ENCODE peak calls at places on chromosomes 6 and 20, in nine cellular contexts. I, C, B, J, W, X, R, F and G are unnamed samples. For H3K9me3, the result is how much of the 10 kb centered on the place peaks cover.

GRCh38 chr6:71139249-71139648 is 149.4 kb upstream of the OGFRL1 start:
- DNase-seq in I (no peak), C (peak), B (no peak), J (no peak), W (no peak), X (no peak), R (no peak), F (peak), G (no peak)

GRCh38 chr6:157364705-157365104 is 16.3 kb upstream of the ZDHHC14 start:
- DNase-seq in I (no peak), C (no peak), B (no peak), J (no peak), W (no peak), X (no peak), R (no peak), F (peak), G (no peak)

GRCh38 chr20:18676366-18676765 is 88.5 kb downstream of the DTD1 start:
- DNase-seq in I (no peak), C (no peak), B (no peak), J (no peak), W (no peak), X (no peak), R (no peak), F (no peak), G (no peak)

GRCh38 chr6:139522471-139523220 is 148.2 kb upstream of the CITED2 start:
- DNase-seq in I (no peak), C (no peak), B (no peak), J (no peak), W (no peak), X (no peak), R (no peak), F (peak), G (no peak)

GRCh38 chr20:52972965-52973819 is 1.0 kb downstream of the TSHZ2 start:
- DNase-seq in I (no peak), C (no peak), B (peak), J (peak), W (no peak), X (no peak), R (no peak), F (peak), G (peak)

GRCh38 chr6:33297956-33298772 is 578 bp downstream of the RGL2 start:
- DNase-seq in I (peak), C (peak), B (peak), J (peak), W (peak), X (peak), R (peak), F (peak), G (peak)

GRCh38 chr6:52523363-52524207 is 53.3 kb downstream of the TRAM2 start:
- DNase-seq in I (no peak), C (no peak), B (no peak), J (no peak), W (no peak), X (no peak), R (no peak), F (no peak), G (no peak)

GRCh38 chr20:8718214-8718613 is 350.7 kb upstream of the PLCB4 start:
- DNase-seq in I (no peak), C (no peak), B (no peak), J (no peak), W (no peak), X (no peak), R (no peak), F (no peak), G (no peak)

GRCh38 chr6:118748311-118749062 is 97.1 kb upstream of the CEP85L start:
- DNase-seq in I (no peak), C (peak), B (no peak), J (no peak), W (no peak), X (no peak), R (peak), F (peak), G (no peak)

GRCh38 chr6:139519571-139520031 is 145.2 kb upstream of the CITED2 start:
- DNase-seq in I (no peak), C (peak), B (no peak), J (no peak), W (no peak), X (no peak), R (no peak), F (peak), G (no peak)

GRCh38 chr6:111591370-111591900 is 14.2 kb downstream of the TRAF3IP2 start:
- DNase-seq in I (no peak), C (peak), B (peak), J (no peak), W (peak), X (no peak), R (no peak), F (peak), G (no peak)

GRCh38 chr6:90719321-90720195 is 132.7 kb upstream of the MAP3K7 start:
- DNase-seq in I (no peak), C (no peak), B (no peak), J (no peak), W (no peak), X (no peak), R (no peak), F (no peak), G (no peak)

GRCh38 chr6:134041093-134041492 is 11.3 kb downstream of the SLC2A12 start:
- DNase-seq in I (no peak), C (peak), B (no peak), J (no peak), W (no peak), X (no peak), R (no peak), F (peak), G (no peak)

GRCh38 chr20:19121463-19121862 is 91.0 kb upstream of the SLC24A3 start:
- DNase-seq in I (no peak), C (no peak), B (no peak), J (no peak), W (peak), X (no peak), R (no peak), F (no peak), G (no peak)

GRCh38 chr20:53922901-53923314 is 147.5 kb downstream of the BCAS1 start:
- DNase-seq in I (no peak), C (no peak), B (no peak), J (no peak), W (peak), X (no peak), R (no peak), F (peak), G (no peak)

GRCh38 chr6:33607126-33607783 is 13.9 kb upstream of the ITPR3 start:
- DNase-seq in I (no peak), C (no peak), B (no peak), J (no peak), W (no peak), X (no peak), R (no peak), F (no peak), G (no peak)

GRCh38 chr6:128064540-128064895 is 163.7 kb upstream of the THEMIS start:
- DNase-seq in I (no peak), C (peak), B (no peak), J (no peak), W (no peak), X (no peak), R (no peak), F (no peak), G (no peak)

GRCh38 chr6:128063850-128064539 is 163.1 kb upstream of the THEMIS start:
- DNase-seq in I (no peak), C (no peak), B (no peak), J (no peak), W (no peak), X (no peak), R (no peak), F (no peak), G (no peak)

GRCh38 chr6:128067446-128068109 is 166.7 kb upstream of the THEMIS start:
- DNase-seq in I (no peak), C (no peak), B (no peak), J (no peak), W (no peak), X (no peak), R (no peak), F (no peak), G (no peak)

GRCh38 chr6:128065072-128065471 is 164.2 kb upstream of the THEMIS start:
- DNase-seq in I (no peak), C (peak), B (no peak), J (no peak), W (no peak), X (no peak), R (no peak), F (no peak), G (no peak)

DNA sequence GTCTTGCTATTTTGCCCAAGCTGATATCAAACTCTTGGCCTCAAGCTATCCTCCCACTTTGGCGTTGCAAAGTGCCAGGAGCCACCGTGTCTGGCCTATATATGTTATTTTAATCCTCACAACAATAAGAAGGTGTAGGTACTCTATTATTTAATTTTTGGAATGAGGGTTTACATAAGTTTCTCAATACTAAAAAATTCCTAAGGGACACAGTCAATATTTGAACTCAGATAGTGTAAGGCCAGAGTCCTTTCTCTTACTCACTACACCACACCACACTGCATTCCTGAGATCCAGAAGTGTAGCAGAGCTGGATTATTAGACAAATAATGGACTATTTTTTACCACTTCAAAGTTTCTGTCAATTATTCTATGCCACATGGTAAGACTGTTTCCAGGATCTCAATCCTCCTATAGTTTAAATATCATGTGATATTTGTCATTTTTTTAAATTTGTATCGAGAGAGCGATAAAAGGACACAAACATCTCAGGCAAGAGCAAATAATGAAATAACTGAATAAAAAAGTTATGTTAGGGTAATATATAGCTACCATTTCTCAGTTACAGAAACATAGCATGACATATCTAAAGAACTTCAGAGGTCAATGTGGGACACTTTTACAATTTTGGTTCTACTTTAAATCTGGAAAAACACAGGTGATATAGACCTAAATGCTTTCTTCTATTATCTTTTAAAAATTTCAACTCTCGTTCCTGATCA is 162.2 kb upstream of the THEMIS start:
- DNase-seq in I (no peak), C (peak), B (no peak), J (no peak), W (peak), X (no peak), R (no peak), F (peak), G (no peak)
- H3K9me3 ChIP-seq in I (under half), C (under half), B (under half), J (under half), W (under half), X (under half), R (under half), F (under half), G (under half)

GRCh38 chr20:30487947-30488926 is 769.2 kb upstream of the DEFB115 start:
- DNase-seq in I (no peak), C (no peak), B (no peak), J (no peak), W (no peak), X (no peak), R (no peak), F (no peak), G (no peak)

GRCh38 chr20:30486103-30486478 is 771.4 kb upstream of the DEFB115 start:
- DNase-seq in I (no peak), C (no peak), B (no peak), J (no peak), W (no peak), X (no peak), R (no peak), F (no peak), G (no peak)

GRCh38 chr20:30485331-30486102 is 771.9 kb upstream of the DEFB115 start:
- DNase-seq in I (no peak), C (no peak), B (no peak), J (no peak), W (no peak), X (no peak), R (no peak), F (no peak), G (no peak)

GRCh38 chr20:30484009-30484748 is 773.3 kb upstream of the DEFB115 start:
- DNase-seq in I (no peak), C (no peak), B (no peak), J (no peak), W (no peak), X (no peak), R (no peak), F (no peak), G (no peak)

GRCh38 chr20:30484749-30485070 is 772.8 kb upstream of the DEFB115 start:
- DNase-seq in I (no peak), C (no peak), B (no peak), J (no peak), W (no peak), X (no peak), R (no peak), F (no peak), G (no peak)
- H3K9me3 ChIP-seq in I (under half), C (under half), B (under half), J (under half), W (under half), X (under half), R (under half), F (under half), G (under half)

DNA sequence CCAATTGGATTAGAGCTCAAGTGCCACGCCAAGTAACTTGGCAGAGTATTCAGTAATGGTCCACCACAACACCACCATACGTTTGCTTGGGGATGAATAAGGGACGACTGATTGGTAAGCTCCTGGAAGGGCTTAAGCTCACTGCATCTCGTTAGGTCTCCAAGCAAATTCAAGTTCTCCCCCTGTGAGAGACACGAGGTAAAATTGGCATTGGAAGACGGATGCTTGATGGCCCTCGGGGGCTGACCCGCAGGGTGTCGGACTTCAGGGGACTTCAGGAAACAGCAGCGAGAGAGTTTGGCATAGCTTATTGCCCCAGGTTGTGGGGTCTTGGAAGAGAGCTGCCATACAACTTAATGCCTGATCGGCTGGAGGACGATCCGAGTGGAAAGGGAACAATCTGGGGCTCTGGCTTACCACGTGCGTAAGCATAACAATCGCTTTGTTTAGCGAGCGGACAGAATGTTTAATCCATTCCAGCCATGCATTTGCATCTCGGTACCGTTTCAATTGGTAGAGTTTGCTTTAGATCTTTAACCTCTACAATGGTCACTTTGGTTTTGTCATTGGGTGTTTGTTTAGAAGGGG is 4.8 kb upstream of the ZNFX1 start:
- DNase-seq in I (no peak), C (no peak), B (no peak), J (no peak), W (no peak), X (no peak), R (no peak), F (no peak), G (no peak)
- H3K9me3 ChIP-seq in I (half or more), C (under half), B (under half), J (half or more), W (under half), X (half or more), R (half or more), F (under half), G (half or more)

GRCh38 chr6:168581706-168582105 is 140.7 kb downstream of the SMOC2 start:
- DNase-seq in I (no peak), C (no peak), B (no peak), J (no peak), W (no peak), X (no peak), R (no peak), F (no peak), G (no peak)

GRCh38 chr6:168583821-168584220 is 142.8 kb downstream of the SMOC2 start:
- DNase-seq in I (no peak), C (no peak), B (no peak), J (no peak), W (no peak), X (no peak), R (no peak), F (no peak), G (no peak)

GRCh38 chr6:168581236-168581635 is 140.3 kb downstream of the SMOC2 start:
- DNase-seq in I (no peak), C (no peak), B (no peak), J (no peak), W (no peak), X (no peak), R (no peak), F (no peak), G (no peak)

GRCh38 chr6:168583126-168583525 is 142.1 kb downstream of the SMOC2 start:
- DNase-seq in I (no peak), C (no peak), B (no peak), J (no peak), W (no peak), X (no peak), R (no peak), F (no peak), G (no peak)

GRCh38 chr6:168582581-168582981 is 141.6 kb downstream of the SMOC2 start:
- DNase-seq in I (no peak), C (no peak), B (no peak), J (no peak), W (no peak), X (no peak), R (no peak), F (no peak), G (no peak)
- H3K9me3 ChIP-seq in I (under half), C (under half), B (under half), J (under half), W (under half), X (under half), R (under half), F (under half), G (under half)

GRCh38 chr6:81801489-81801888 is 49.0 kb upstream of the TENT5A start:
- DNase-seq in I (no peak), C (no peak), B (no peak), J (no peak), W (no peak), X (no peak), R (no peak), F (no peak), G (no peak)
- H3K9me3 ChIP-seq in I (under half), C (under half), B (under half), J (under half), W (under half), X (under half), R (under half), F (under half), G (under half)

GRCh38 chr20:25723975-25724374 is 27.3 kb upstream of the ZNF337 start:
- DNase-seq in I (no peak), C (no peak), B (no peak), J (no peak), W (no peak), X (no peak), R (no peak), F (no peak), G (no peak)
- H3K9me3 ChIP-seq in I (under half), C (under half), B (under half), J (under half), W (under half), X (under half), R (under half), F (under half), G (under half)

DNA sequence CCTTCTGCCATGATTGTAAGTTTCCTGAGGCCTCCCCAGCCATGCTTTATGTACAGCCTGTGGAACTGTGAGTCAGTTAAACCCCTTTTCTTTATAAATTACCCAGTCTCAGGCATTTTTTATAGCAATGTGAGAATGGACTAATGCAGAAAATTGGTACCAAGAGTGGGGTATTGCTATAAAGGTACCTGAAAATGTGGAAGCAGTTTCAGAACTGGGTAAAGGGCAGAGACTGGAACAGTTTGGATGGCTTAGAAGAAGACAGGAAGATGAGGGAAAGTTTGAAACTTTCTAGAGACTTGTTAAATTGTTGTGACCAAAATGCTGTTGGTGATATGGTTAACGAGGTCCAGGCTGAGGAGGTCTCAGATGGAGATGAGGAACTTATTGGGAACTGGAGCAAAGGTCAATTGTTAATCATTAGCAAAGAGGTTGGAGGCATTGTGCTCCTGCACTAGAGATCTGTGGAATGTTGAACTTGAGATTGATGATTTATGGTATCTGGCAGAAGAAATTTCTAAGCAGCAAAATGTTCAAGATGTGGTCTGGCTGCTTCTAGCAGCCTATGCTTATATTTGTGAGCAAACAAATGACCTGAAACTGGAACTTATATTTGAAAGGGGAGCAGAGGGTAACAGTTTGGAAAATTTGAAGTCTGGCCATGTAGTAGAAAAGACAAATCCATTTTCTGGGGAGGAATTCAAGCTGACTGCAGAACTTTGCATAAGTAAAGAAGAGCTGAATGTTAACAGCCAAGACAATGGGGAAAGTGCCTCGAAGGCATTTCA is 79.0 kb upstream of the GMDS start:
- DNase-seq in I (no peak), C (no peak), B (no peak), J (no peak), W (peak), X (no peak), R (peak), F (no peak), G (no peak)
- H3K9me3 ChIP-seq in I (under half), C (under half), B (under half), J (under half), W (under half), X (under half), R (under half), F (under half), G (under half)

GRCh38 chr20:31355981-31356380 is 12.4 kb upstream of the DEFB118 start:
- DNase-seq in I (no peak), C (no peak), B (no peak), J (no peak), W (no peak), X (no peak), R (no peak), F (no peak), G (no peak)
- H3K9me3 ChIP-seq in I (under half), C (under half), B (under half), J (under half), W (under half), X (under half), R (under half), F (under half), G (under half)

GRCh38 chr6:55794136-55794812 is 81.1 kb downstream of the BMP5 start:
- DNase-seq in I (no peak), C (peak), B (no peak), J (no peak), W (no peak), X (no peak), R (no peak), F (peak), G (no peak)
- H3K9me3 ChIP-seq in I (under half), C (under half), B (under half), J (under half), W (under half), X (under half), R (under half), F (under half), G (under half)